ENCODE peak calls at places on chromosome 2, in four cellular contexts. One of them, this sample, is unnamed.

GRCh38 chr2:238761802-238762373 is 86.0 kb upstream of the TWIST2 start:
- DNase-seq in mesenchymal stem cell: peak
- DNase-seq in H1: no peak
- DNase-seq in H9: peak
- DNase-seq in this sample: peak

GRCh38 chr2:138255670-138256069 is 245.9 kb upstream of the SPOPL start:
- DNase-seq in mesenchymal stem cell: no peak
- DNase-seq in H1: no peak
- DNase-seq in H9: no peak
- DNase-seq in this sample: no peak

GRCh38 chr2:174561283-174562275 is 36.0 kb downstream of the WIPF1 start:
- DNase-seq in mesenchymal stem cell: no peak
- DNase-seq in H1: no peak
- DNase-seq in H9: no peak
- DNase-seq in this sample: no peak

GRCh38 chr2:228283491-228284171 is 102.1 kb upstream of the SPHKAP start:
- DNase-seq in mesenchymal stem cell: no peak
- DNase-seq in H1: no peak
- DNase-seq in H9: no peak
- DNase-seq in this sample: no peak

GRCh38 chr2:12928197-12928596 is 211.5 kb downstream of the TRIB2 start:
- DNase-seq in mesenchymal stem cell: peak
- DNase-seq in H1: no peak
- DNase-seq in H9: no peak
- DNase-seq in this sample: no peak

GRCh38 chr2:11393711-11394236 is 49.3 kb upstream of the ROCK2 start:
- DNase-seq in mesenchymal stem cell: no peak
- DNase-seq in H1: no peak
- DNase-seq in H9: no peak
- DNase-seq in this sample: no peak

GRCh38 chr2:197777823-197778407 is 7.2 kb downstream of the BOLL start:
- DNase-seq in mesenchymal stem cell: peak
- DNase-seq in H1: no peak
- DNase-seq in H9: no peak
- DNase-seq in this sample: peak

GRCh38 chr2:157777425-157777824 is 98.7 kb downstream of the ACVR1 start:
- DNase-seq in mesenchymal stem cell: peak
- DNase-seq in H1: no peak
- DNase-seq in H9: no peak
- DNase-seq in this sample: no peak

GRCh38 chr2:155145758-155146229 is 447.3 kb downstream of the KCNJ3 start:
- DNase-seq in mesenchymal stem cell: no peak
- DNase-seq in H1: no peak
- DNase-seq in H9: no peak
- DNase-seq in this sample: no peak

GRCh38 chr2:217972490-217972889 is 30.3 kb downstream of the TNS1 start:
- DNase-seq in mesenchymal stem cell: peak
- DNase-seq in H1: no peak
- DNase-seq in H9: no peak
- DNase-seq in this sample: no peak

GRCh38 chr2:95525294-95526035 is 40.9 kb upstream of the TRIM43B start:
- DNase-seq in mesenchymal stem cell: no peak
- DNase-seq in H1: no peak
- DNase-seq in H9: no peak
- DNase-seq in this sample: no peak

GRCh38 chr2:51990684-51991083 is 958.8 kb upstream of the NRXN1 start:
- DNase-seq in mesenchymal stem cell: no peak
- DNase-seq in H1: no peak
- DNase-seq in H9: no peak
- DNase-seq in this sample: no peak

GRCh38 chr2:218734190-218734975 is 23.7 kb downstream of the TTLL4 start:
- DNase-seq in mesenchymal stem cell: peak
- DNase-seq in H1: no peak
- DNase-seq in H9: no peak
- DNase-seq in this sample: no peak

GRCh38 chr2:12717191-12717987 is 653 bp downstream of the TRIB2 start:
- DNase-seq in mesenchymal stem cell: peak
- DNase-seq in H1: peak
- DNase-seq in H9: peak
- DNase-seq in this sample: peak

GRCh38 chr2:3680548-3681345 is 22.6 kb upstream of the DCDC2C start:
- DNase-seq in mesenchymal stem cell: no peak
- DNase-seq in H1: no peak
- DNase-seq in H9: no peak
- DNase-seq in this sample: no peak
- H2BK120ac ChIP-seq in mesenchymal stem cell: no peak
- H2BK120ac ChIP-seq in H1: no peak
- H2BK120ac ChIP-seq in H9: no peak
- H2BK120ac ChIP-seq in this sample: no peak

GRCh38 chr2:223762853-223763252 is 74.5 kb downstream of the AP1S3 start:
- DNase-seq in mesenchymal stem cell: peak
- DNase-seq in H1: no peak
- DNase-seq in H9: no peak
- DNase-seq in this sample: no peak
- H2BK12ac ChIP-seq in mesenchymal stem cell: no peak
- H2BK12ac ChIP-seq in H1: no peak
- H2BK12ac ChIP-seq in H9: no peak
- H2BK12ac ChIP-seq in this sample: no peak

GRCh38 chr2:40401896-40402295 is 50.0 kb downstream of the SLC8A1 start:
- DNase-seq in mesenchymal stem cell: peak
- DNase-seq in H1: no peak
- DNase-seq in H9: no peak
- DNase-seq in this sample: no peak
- H2AK5ac ChIP-seq in mesenchymal stem cell: no peak
- H2AK5ac ChIP-seq in H1: no peak
- H2AK5ac ChIP-seq in H9: no peak
- H2AK5ac ChIP-seq in this sample: no peak

DNA sequence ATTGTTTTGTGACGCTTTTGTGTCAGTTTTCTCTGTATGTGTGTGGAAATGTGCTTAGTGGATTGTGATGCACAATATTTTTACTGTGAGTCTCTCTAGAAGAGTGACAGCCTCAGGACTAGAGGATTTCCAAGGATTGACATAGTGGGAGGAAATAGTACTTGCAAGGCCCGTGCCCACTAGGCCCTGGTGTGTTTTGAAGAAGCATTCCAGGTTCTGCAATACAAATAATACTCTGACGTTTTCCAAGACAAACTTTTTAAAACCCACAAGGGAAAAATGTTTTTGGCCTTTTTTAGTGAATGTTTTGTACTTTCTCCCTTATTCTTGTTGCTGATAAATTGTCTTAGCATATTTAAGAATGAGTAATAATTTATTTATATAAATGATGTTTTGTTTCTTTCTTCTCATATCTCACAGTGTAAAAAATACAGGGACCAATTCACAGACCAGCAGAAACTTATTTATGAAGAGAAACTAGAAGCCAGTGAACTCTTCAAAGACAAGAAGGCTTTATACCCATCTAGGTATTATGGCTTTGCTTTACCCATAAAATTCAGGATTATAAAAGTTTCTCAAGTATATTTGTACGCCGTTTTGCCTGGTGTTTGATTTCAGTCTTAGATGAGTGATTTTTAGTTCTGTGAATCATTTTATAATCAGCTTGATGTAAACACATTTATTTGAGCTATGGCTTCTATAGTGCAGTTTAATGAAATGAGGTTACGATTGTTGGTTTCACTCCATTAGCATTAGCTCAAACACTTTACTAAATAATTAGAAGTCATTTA is 165.6 kb downstream of the MYO1B start:
- DNase-seq in mesenchymal stem cell: no peak
- DNase-seq in H1: no peak
- DNase-seq in H9: no peak
- DNase-seq in this sample: no peak
- H2BK120ac ChIP-seq in mesenchymal stem cell: no peak
- H2BK120ac ChIP-seq in H1: no peak
- H2BK120ac ChIP-seq in H9: no peak
- H2BK120ac ChIP-seq in this sample: no peak

DNA sequence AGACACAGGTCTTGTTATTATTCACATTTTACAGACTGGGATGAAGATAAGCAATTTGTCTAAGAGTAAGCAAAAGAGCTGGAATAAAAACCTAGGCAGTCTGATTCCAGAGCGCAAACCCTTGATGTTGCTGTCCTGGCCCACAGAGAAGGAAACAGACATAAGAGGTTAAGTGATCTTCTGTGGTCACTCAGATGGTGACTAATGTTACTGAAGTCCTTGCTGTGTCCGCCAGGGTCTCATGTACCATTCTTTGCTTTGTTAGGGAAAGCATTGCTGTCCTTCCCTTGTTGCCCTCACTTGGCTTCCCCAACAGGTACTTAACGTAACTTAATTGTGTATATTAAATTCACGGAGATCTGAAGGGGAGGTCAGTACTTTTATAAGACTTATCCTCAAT is 14.9 kb upstream of the FAP start:
- DNase-seq in mesenchymal stem cell: peak
- DNase-seq in H1: no peak
- DNase-seq in H9: no peak
- DNase-seq in this sample: no peak
- H2BK12ac ChIP-seq in mesenchymal stem cell: no peak
- H2BK12ac ChIP-seq in H1: no peak
- H2BK12ac ChIP-seq in H9: no peak
- H2BK12ac ChIP-seq in this sample: no peak

GRCh38 chr2:8132889-8133288 is 549.0 kb upstream of the ID2 start:
- DNase-seq in mesenchymal stem cell: no peak
- DNase-seq in H1: no peak
- DNase-seq in H9: no peak
- DNase-seq in this sample: no peak
- H2AK5ac ChIP-seq in mesenchymal stem cell: no peak
- H2AK5ac ChIP-seq in H1: no peak
- H2AK5ac ChIP-seq in H9: no peak
- H2AK5ac ChIP-seq in this sample: no peak

GRCh38 chr2:196171946-196172345 is 568 bp upstream of the STK17B start:
- DNase-seq in mesenchymal stem cell: peak
- DNase-seq in H1: no peak
- DNase-seq in H9: no peak
- DNase-seq in this sample: no peak
- H2BK120ac ChIP-seq in mesenchymal stem cell: peak
- H2BK120ac ChIP-seq in H1: no peak
- H2BK120ac ChIP-seq in H9: no peak
- H2BK120ac ChIP-seq in this sample: no peak

GRCh38 chr2:236256601-236257000 is 7.6 kb downstream of the ASB18 start:
- DNase-seq in mesenchymal stem cell: no peak
- DNase-seq in H1: no peak
- DNase-seq in H9: no peak
- DNase-seq in this sample: no peak
- H2BK12ac ChIP-seq in mesenchymal stem cell: no peak
- H2BK12ac ChIP-seq in H1: no peak
- H2BK12ac ChIP-seq in H9: no peak
- H2BK12ac ChIP-seq in this sample: no peak